ENCODE peak calls at places on chromosomes 3 and 15, in six cellular contexts. C is H9, U is esophagus squamous epithelium, T is pancreas, V is Caco-2, N is neural crest cell. J is an unnamed sample.

GRCh38 chr3:4985330-4986174 is 6.3 kb downstream of the BHLHE40 start:
- DNase-seq in T (peak), N (no peak), V (peak), U (no peak), C (peak), J (no peak)

GRCh38 chr3:127789051-127789450 is 33.3 kb downstream of the MGLL start:
- DNase-seq in C (no peak), N (no peak), U (no peak), V (no peak), T (no peak), J (no peak)

GRCh38 chr3:49377483-49377882 is 19.3 kb upstream of the GPX1 start:
- DNase-seq in T (no peak), C (no peak), N (no peak), U (no peak), V (no peak), J (no peak)

GRCh38 chr3:13888576-13888975 is 8.7 kb upstream of the WNT7A start:
- DNase-seq in T (no peak), C (no peak), N (no peak), V (no peak), U (no peak), J (no peak)

GRCh38 chr3:17372811-17373210 is 369.6 kb downstream of the TBC1D5 start:
- DNase-seq in C (no peak), U (no peak), V (no peak), N (no peak), T (no peak), J (no peak)

GRCh38 chr3:30511524-30512278 is 94.7 kb upstream of the TGFBR2 start:
- DNase-seq in N (no peak), C (no peak), V (peak), U (no peak), T (no peak), J (peak)

GRCh38 chr15:36358094-36358961 is 221.1 kb upstream of the CDIN1 start:
- DNase-seq in V (no peak), T (no peak), U (no peak), C (no peak), N (no peak), J (no peak)

GRCh38 chr3:10968390-10968789 is 24.2 kb upstream of the SLC6A1 start:
- DNase-seq in U (no peak), V (no peak), N (no peak), C (no peak), T (no peak), J (no peak)

GRCh38 chr3:51539291-51539891 is 872 bp downstream of the RAD54L2 start:
- DNase-seq in U (no peak), T (no peak), V (peak), C (peak), N (no peak), J (peak)

GRCh38 chr3:61680617-61681016 is 119.2 kb downstream of the PTPRG start:
- DNase-seq in V (no peak), N (no peak), U (no peak), C (no peak), T (no peak), J (no peak)

GRCh38 chr15:75842722-75843617 is at the start of gene UBE2Q2:
- DNase-seq in U (no peak), C (peak), T (peak), V (peak), N (peak), J (peak)

GRCh38 chr3:161796780-161797179 is 300.2 kb downstream of the OTOL1 start:
- DNase-seq in V (no peak), T (no peak), C (no peak), N (no peak), U (no peak), J (no peak)

GRCh38 chr3:182491571-182491970 is 301.7 kb upstream of the ATP11B start:
- DNase-seq in V (no peak), N (no peak), U (no peak), C (no peak), T (no peak), J (no peak)

GRCh38 chr3:128390867-128391266 is 75.8 kb downstream of the DNAJB8 start:
- DNase-seq in V (no peak), N (no peak), C (no peak), T (no peak), U (no peak), J (no peak)

GRCh38 chr3:66038726-66039589 is at the start of gene MAGI1:
- DNase-seq in U (no peak), N (peak), T (peak), C (peak), V (peak), J (peak)

GRCh38 chr15:71440479-71441071 is 325.3 kb downstream of the THSD4 start:
- DNase-seq in N (no peak), T (no peak), U (no peak), C (no peak), V (no peak), J (peak)

GRCh38 chr3:48119495-48120193 is 68.6 kb downstream of the CDC25A start:
- DNase-seq in N (no peak), U (no peak), C (no peak), T (no peak), V (no peak), J (no peak)

GRCh38 chr3:143110371-143110770 is 9.2 kb upstream of the CHST2 start:
- DNase-seq in U (no peak), N (no peak), V (no peak), C (no peak), T (no peak), J (no peak)

GRCh38 chr15:37682304-37682703 is 252.1 kb upstream of the TMCO5A start:
- DNase-seq in C (peak), U (no peak), N (no peak), T (no peak), V (no peak), J (no peak)
- TF ChIP-seq CTCF in C (peak), U (no peak), N (peak), T (no peak), V (peak), J (peak)

DNA sequence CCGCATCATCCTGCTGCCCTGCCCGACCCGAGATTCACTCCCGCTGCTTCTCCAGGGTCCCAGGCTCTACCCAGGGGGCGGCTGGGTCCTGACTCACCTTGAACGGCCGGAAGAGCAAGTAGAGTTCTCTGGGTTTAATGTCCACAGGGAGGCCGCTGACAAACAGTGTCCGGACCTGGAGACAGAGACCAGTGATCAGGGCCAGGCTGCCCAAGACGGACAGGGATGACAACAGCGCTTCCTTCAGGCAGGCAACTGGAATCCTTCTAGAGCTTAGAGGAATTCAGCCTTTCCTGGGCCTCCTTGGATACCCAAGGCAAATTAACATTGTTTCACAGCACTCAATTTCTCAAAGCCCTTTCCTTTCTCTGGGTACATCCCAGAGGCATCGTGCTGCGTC is 23.9 kb downstream of the RBPMS2 start:
- DNase-seq in T (no peak), V (no peak), U (no peak), C (no peak), N (no peak), J (no peak)
- TF ChIP-seq CTCF in T (no peak), V (no peak), U (no peak), C (peak), N (no peak), J (no peak)

DNA sequence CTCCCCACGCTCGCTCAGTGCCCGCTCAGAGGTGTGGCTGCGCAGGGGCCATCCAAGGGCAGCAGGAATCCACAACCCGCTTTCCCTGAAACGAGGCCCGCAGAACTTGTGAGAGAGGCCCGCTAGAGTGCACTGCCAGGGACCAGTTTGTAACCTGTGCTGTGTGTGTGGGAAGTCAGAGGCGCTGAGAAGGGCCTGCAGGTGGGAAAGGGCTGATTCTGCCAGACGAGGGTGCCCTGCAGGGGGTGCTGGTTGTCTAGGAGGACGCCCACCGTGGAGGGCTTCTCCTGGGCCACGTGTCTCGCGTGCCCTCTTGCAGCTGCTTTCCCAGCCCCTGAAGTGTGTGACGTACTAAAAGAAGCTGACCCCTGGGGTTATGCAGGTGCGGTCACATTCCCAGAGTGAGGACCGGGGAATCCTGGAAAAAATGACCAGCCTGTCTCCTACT is 83.3 kb downstream of the C3orf70 start:
- DNase-seq in T (no peak), C (peak), V (no peak), N (peak), U (no peak), J (no peak)
- TF ChIP-seq CTCF in T (no peak), C (peak), V (no peak), N (peak), U (no peak), J (no peak)

DNA sequence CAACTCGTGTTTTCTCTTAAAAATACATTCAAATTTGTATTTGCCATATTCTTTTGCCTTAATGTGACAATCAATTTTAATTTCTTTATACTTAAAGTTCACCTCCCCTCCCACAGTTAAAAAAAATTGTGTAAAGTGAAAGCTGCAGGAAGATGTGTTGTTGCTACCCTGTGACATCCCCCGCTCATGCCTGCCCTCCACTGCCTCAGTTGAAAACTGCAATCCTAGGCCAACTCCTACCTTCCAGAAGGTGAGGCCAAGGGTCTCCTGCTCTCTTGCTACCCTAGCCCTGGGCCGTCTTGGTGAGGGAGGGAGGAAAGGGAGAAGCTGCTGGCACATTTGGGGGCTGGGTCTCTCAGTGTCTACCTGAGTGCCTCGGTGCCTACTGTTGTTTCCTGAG is 57.0 kb upstream of the CMTM7 start:
- DNase-seq in C (peak), T (no peak), U (no peak), V (no peak), N (no peak), J (no peak)
- TF ChIP-seq CTCF in C (peak), T (no peak), U (peak), V (no peak), N (peak), J (no peak)

GRCh38 chr15:63122002-63122893 is 587 bp downstream of the LACTB start:
- DNase-seq in C (peak), N (peak), U (peak), V (peak), T (peak), J (peak)
- TF ChIP-seq CTCF in C (peak), N (peak), U (no peak), V (peak), T (no peak), J (peak)

DNA sequence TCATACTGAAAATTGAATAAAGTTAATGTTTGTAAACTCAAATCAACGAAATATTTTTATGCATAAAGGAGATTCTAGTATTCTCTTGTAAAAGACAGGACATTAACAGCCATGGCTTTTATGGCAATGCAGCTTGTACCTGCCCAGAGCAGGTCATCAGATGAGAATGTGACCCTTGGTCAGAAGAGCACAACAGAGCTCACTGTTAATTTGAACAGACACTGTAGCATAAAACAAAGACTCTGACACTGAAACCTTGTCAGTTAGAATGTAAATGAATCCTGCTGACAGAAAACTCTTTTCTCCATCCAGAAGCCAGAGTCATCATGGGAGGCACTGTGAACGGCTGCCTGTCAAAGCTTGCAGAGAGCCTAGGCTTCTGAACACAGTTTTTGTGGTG is 410.6 kb downstream of the RAP2B start:
- DNase-seq in U (no peak), V (no peak), T (no peak), N (no peak), C (no peak), J (no peak)
- TF ChIP-seq CTCF in U (no peak), V (no peak), T (no peak), N (no peak), C (no peak), J (no peak)

J was measured in AG09319.